ENCODE peak calls at places on chromosome 12, in ten cellular contexts. G, Z, W, E, S, M, X, Y, U and Q are unnamed samples.

GRCh38 chr12:6288235-6288634 is 22.2 kb upstream of the PLEKHG6 start:
- DNase-seq in E (peak; percentile 68), M (no peak), S (no peak), Z (no peak), U (no peak), Y (no peak), W (no peak), X (no peak), G (peak; percentile 42), Q (peak; percentile 82)

GRCh38 chr12:65640489-65640901 is 183.8 kb upstream of the HMGA2 start:
- DNase-seq in Y (no peak), M (no peak), U (no peak), Z (no peak), S (no peak), E (peak; percentile 85), G (no peak), W (no peak), X (no peak), Q (no peak)

GRCh38 chr12:74021937-74022336 is 515.7 kb upstream of the ATXN7L3B start:
- DNase-seq in U (peak; percentile 35), W (no peak), M (peak; percentile 45), Z (peak; percentile 90), Y (no peak), G (peak; percentile 35), E (peak; percentile 58), S (peak; percentile 91), X (peak; percentile 53), Q (peak; percentile 8)

GRCh38 chr12:25718081-25718731 is 165.1 kb upstream of the LMNTD1 start:
- DNase-seq in E (no peak), Z (no peak), M (no peak), Y (no peak), X (no peak), G (no peak), W (no peak), S (peak; percentile 2), U (no peak), Q (no peak)

GRCh38 chr12:86613306-86613705 is 357.1 kb upstream of the MGAT4C start:
- DNase-seq in M (no peak), U (no peak), Z (no peak), W (no peak), G (peak; percentile 59), X (no peak), S (no peak), Y (no peak), E (no peak), Q (peak; percentile 5)

GRCh38 chr12:20474443-20474842 is 106.1 kb downstream of the PDE3A start:
- DNase-seq in W (no peak), Z (no peak), M (no peak), E (no peak), G (peak; percentile 73), X (no peak), Y (no peak), S (peak; percentile 62), U (no peak), Q (no peak)

GRCh38 chr12:59699408-59700144 is 103.7 kb downstream of the SLC16A7 start:
- DNase-seq in U (no peak), Y (no peak), X (no peak), G (peak; percentile 89), Z (no peak), S (no peak), W (no peak), M (no peak), E (peak; percentile 71), Q (no peak)

GRCh38 chr12:105980048-105980447 is 158.7 kb downstream of the NUAK1 start:
- DNase-seq in S (no peak), U (no peak), X (no peak), G (no peak), M (no peak), Y (no peak), Z (no peak), W (no peak), E (no peak), Q (no peak)

GRCh38 chr12:114848661-114849060 is 164.7 kb upstream of the TBX3 start:
- DNase-seq in Y (no peak), Z (no peak), X (no peak), W (no peak), G (peak; percentile 91), E (peak; percentile 82), U (no peak), M (no peak), S (no peak), Q (no peak)

GRCh38 chr12:106766393-106766826 is 8.1 kb upstream of the RIC8B start:
- DNase-seq in Z (no peak), G (peak; percentile 81), Y (peak; percentile 16), S (no peak), W (no peak), E (no peak), U (peak; percentile 54), X (no peak), M (no peak), Q (no peak)

GRCh38 chr12:49838973-49839633 is 3.8 kb downstream of the BCDIN3D start:
- DNase-seq in W (no peak), Z (no peak), X (peak; percentile 22), S (peak; percentile 80), E (peak; percentile 50), G (peak; percentile 70), M (peak; percentile 43), U (no peak), Y (peak; percentile 44), Q (no peak)

GRCh38 chr12:104668274-104668718 is 211.5 kb downstream of the CHST11 start:
- DNase-seq in X (no peak), U (peak; percentile 51), Y (no peak), M (peak; percentile 19), S (no peak), Z (no peak), G (peak; percentile 86), E (peak; percentile 92), W (no peak), Q (no peak)

GRCh38 chr12:7058163-7058845 is 2.2 kb upstream of the C1S start:
- DNase-seq in X (no peak), Y (no peak), S (no peak), Z (no peak), E (no peak), W (no peak), M (no peak), G (no peak), U (no peak), Q (no peak)

GRCh38 chr12:43540474-43540873 is 11.5 kb downstream of the ADAMTS20 start:
- DNase-seq in U (no peak), Z (no peak), E (no peak), S (no peak), X (no peak), M (no peak), G (no peak), Y (no peak), W (no peak), Q (peak; percentile 12)

GRCh38 chr12:52631264-52631663 is 12.9 kb upstream of the KRT73 start:
- DNase-seq in W (no peak), X (no peak), E (no peak), Y (no peak), S (no peak), U (no peak), Z (peak; percentile 17), M (no peak), G (no peak), Q (no peak)

GRCh38 chr12:27593266-27593665 is 69.3 kb downstream of the PPFIBP1 start:
- DNase-seq in Z (no peak), W (no peak), M (no peak), Y (no peak), X (no peak), G (no peak), S (no peak), E (no peak), U (no peak), Q (peak; percentile 91)

GRCh38 chr12:27588786-27589185 is 64.8 kb downstream of the PPFIBP1 start:
- DNase-seq in M (no peak), G (no peak), Y (no peak), W (no peak), Z (no peak), E (no peak), S (no peak), U (no peak), X (no peak), Q (no peak)

GRCh38 chr12:27595231-27595642 is 71.2 kb downstream of the PPFIBP1 start:
- DNase-seq in M (no peak), E (peak; percentile 93), Z (no peak), G (peak; percentile 93), S (peak; percentile 72), X (no peak), Y (no peak), W (peak; percentile 65), U (no peak), Q (no peak)

GRCh38 chr12:27589419-27589818 is 65.4 kb downstream of the PPFIBP1 start:
- DNase-seq in W (no peak), X (no peak), Z (no peak), U (no peak), G (no peak), M (no peak), E (no peak), S (no peak), Y (no peak), Q (no peak)

GRCh38 chr12:27592548-27592947 is 68.5 kb downstream of the PPFIBP1 start:
- DNase-seq in Y (no peak), G (peak; percentile 72), U (peak; percentile 28), E (peak; percentile 88), X (peak; percentile 39), W (peak; percentile 64), Z (no peak), S (no peak), M (no peak), Q (peak; percentile 89)
- H3K27ac ChIP-seq in Y (no peak overlapping the region), G (no peak overlapping the region), U (peak overlapping the region; percentile 69), E (peak overlapping the region; percentile 42), X (no peak overlapping the region), W (peak overlapping the region; percentile 73), Z (no peak overlapping the region), S (no peak overlapping the region), M (no peak overlapping the region), Q (peak overlapping the region; percentile 98)

GRCh38 chr12:13442457-13442856 is 245.9 kb downstream of the EMP1 start:
- DNase-seq in M (no peak), S (no peak), U (no peak), G (no peak), X (no peak), Z (no peak), Y (no peak), E (no peak), W (no peak), Q (no peak)
- H3K27ac ChIP-seq in M (no peak overlapping the region), S (no peak overlapping the region), U (peak overlapping the region; percentile 78), G (no peak overlapping the region), X (no peak overlapping the region), Z (no peak overlapping the region), Y (no peak overlapping the region), E (no peak overlapping the region), W (no peak overlapping the region), Q (no peak overlapping the region)

DNA sequence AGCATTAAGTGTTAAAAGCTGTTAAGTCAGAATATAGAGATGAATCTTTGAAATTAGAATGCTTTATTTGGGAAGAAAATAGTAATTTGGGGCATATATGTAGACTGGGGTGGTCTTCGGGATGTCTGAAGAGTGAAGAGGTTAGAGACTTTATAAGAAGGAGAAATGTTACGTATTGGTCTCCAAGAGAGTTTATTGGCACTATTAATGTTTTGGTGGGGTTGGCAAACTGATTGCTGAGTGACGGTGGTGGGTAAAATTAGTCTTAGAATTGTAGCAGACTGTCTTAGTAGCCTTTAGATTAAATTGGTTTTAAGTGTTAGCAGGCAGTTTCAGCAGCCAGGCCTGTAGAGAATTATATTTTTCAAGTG is 4.9 kb upstream of the ATP23 start:
- DNase-seq in G (no peak), S (no peak), X (no peak), M (no peak), E (no peak), U (no peak), W (no peak), Z (no peak), Y (no peak), Q (no peak)
- H3K27ac ChIP-seq in G (peak overlapping the region; percentile 46), S (no peak overlapping the region), X (peak overlapping the region; percentile 19), M (peak overlapping the region; percentile 84), E (peak overlapping the region; percentile 78), U (peak overlapping the region; percentile 84), W (peak overlapping the region; percentile 54), Z (no peak overlapping the region), Y (peak overlapping the region; percentile 99), Q (no peak overlapping the region)

GRCh38 chr12:95205016-95205415 is 12.3 kb downstream of the FGD6 start:
- DNase-seq in Z (no peak), Y (no peak), W (no peak), U (no peak), X (no peak), S (no peak), E (no peak), G (no peak), M (no peak), Q (no peak)
- H3K27ac ChIP-seq in Z (peak overlapping the region; percentile 98), Y (peak overlapping the region; percentile 18), W (peak overlapping the region; percentile 62), U (peak overlapping the region; percentile 71), X (peak overlapping the region; percentile 98), S (peak overlapping the region; percentile 96), E (peak overlapping the region; percentile 99), G (peak overlapping the region; percentile 85), M (peak overlapping the region; percentile 94), Q (peak overlapping the region; percentile 98)